ENCODE peak calls at places on chromosomes 16 and 17, in five cellular contexts. Z is nucleus accumbens; O is RPMI7951; B is hypothalamus; E is activated T-helper 1 cell treated with anti-CD3 and anti-CD28 coated beads, Interleukin-12 subunit alpha, Interleukin-12 subunit beta, Interleukin-2, Interleukin-4 antibody, amounts not matched to agents 30 ng/mL and 10 ng/mL and 1 ng/mL, durations not matched to agents 14 hours and 24 hours and 36 hours. Q is an unnamed sample.

GRCh38 chr17:31696184-31696602 is 162.9 kb downstream of the COPRS start:
- DNase-seq in Z (peak), O (peak), B (peak), E (no peak), Q (peak)

GRCh38 chr16:11056090-11056988 is 112.0 kb downstream of the CLEC16A start:
- DNase-seq in Z (no peak), O (no peak), B (no peak), E (no peak), Q (no peak)

GRCh38 chr17:4232168-4232813 is 31.5 kb downstream of the ANKFY1 start:
- DNase-seq in Z (no peak), O (peak), B (no peak), E (no peak), Q (no peak)

GRCh38 chr17:35668807-35669206 is 62.6 kb upstream of the RASL10B start:
- DNase-seq in Z (no peak), O (no peak), B (no peak), E (no peak), Q (no peak)

GRCh38 chr17:48492401-48493298 is 38.2 kb downstream of the HOXB1 start:
- DNase-seq in Z (no peak), O (peak), B (peak), E (peak), Q (no peak)

GRCh38 chr17:57541472-57542394 is 203.4 kb downstream of the CCDC182 start:
- DNase-seq in Z (no peak), O (peak), B (no peak), E (no peak), Q (peak)

GRCh38 chr17:50037321-50038107 is 18.4 kb upstream of the ITGA3 start:
- DNase-seq in Z (no peak), O (peak), B (no peak), E (no peak), Q (no peak)

GRCh38 chr17:34725008-34725407 is 145.6 kb downstream of the TMEM132E start:
- DNase-seq in Z (no peak), O (no peak), B (no peak), E (no peak), Q (no peak)

GRCh38 chr17:2081564-2081963 is 26.7 kb downstream of the HIC1 start:
- DNase-seq in Z (no peak), O (peak), B (no peak), E (no peak), Q (no peak)

GRCh38 chr17:8905256-8905778 is 37.8 kb upstream of the PIK3R6 start:
- DNase-seq in Z (no peak), O (no peak), B (no peak), E (no peak), Q (no peak)

GRCh38 chr16:13992322-13992721 is 72.4 kb downstream of the ERCC4 start:
- DNase-seq in Z (no peak), O (no peak), B (no peak), E (no peak), Q (no peak)

GRCh38 chr16:69688589-69688988 is 37.8 kb downstream of the NQO1 start:
- DNase-seq in Z (no peak), O (no peak), B (no peak), E (no peak), Q (no peak)

GRCh38 chr16:1245452-1246005 is 5.0 kb downstream of the TPSAB1 start:
- DNase-seq in Z (no peak), O (no peak), B (no peak), E (no peak), Q (no peak)

GRCh38 chr17:61251939-61252865 is 147.4 kb upstream of the TBX2 start:
- DNase-seq in Z (peak), O (peak), B (peak), E (no peak), Q (peak)

GRCh38 chr16:56246051-56246817 is 54.9 kb downstream of the GNAO1 start:
- DNase-seq in Z (peak), O (peak), B (peak), E (no peak), Q (peak)

GRCh38 chr17:58200024-58200633 is 7.6 kb downstream of the EPX start:
- DNase-seq in Z (no peak), O (peak), B (no peak), E (peak), Q (no peak)

GRCh38 chr17:43938838-43939182 is 3.5 kb downstream of the PPY start:
- DNase-seq in Z (no peak), O (no peak), B (no peak), E (no peak), Q (no peak)

GRCh38 chr16:72819345-72819744 is 228.6 kb downstream of the ZFHX3 start:
- DNase-seq in Z (no peak), O (peak), B (no peak), E (no peak), Q (no peak)

GRCh38 chr17:62818491-62818890 is 10.4 kb upstream of the MARCHF10 start:
- DNase-seq in Z (no peak), O (no peak), B (no peak), E (no peak), Q (no peak)

GRCh38 chr16:89020068-89020924 is 43.3 kb upstream of the CBFA2T3 start:
- DNase-seq in Z (no peak), O (peak), B (no peak), E (peak), Q (no peak)

GRCh38 chr17:17269926-17270773 is 10.9 kb downstream of the COPS3 start:
- DNase-seq in Z (no peak), O (no peak), B (no peak), E (no peak), Q (no peak)

Q was measured in putamen.